ENCODE peak calls at places on chromosomes 11 and 22, in seven cellular contexts. C, S, P, N, Z, A and M are unnamed samples.

GRCh38 chr11:1131033-1131911 is 26.5 kb upstream of the MUC5AC start:
- DNase-seq in N (no peak), C (peak), P (no peak), A (no peak), S (no peak), Z (no peak), M (no peak)

GRCh38 chr11:65615950-65616574 is 486 bp downstream of the PCNX3 start:
- DNase-seq in N (no peak), A (no peak), P (no peak), S (no peak), Z (no peak), C (peak), M (peak)

GRCh38 chr11:1297011-1297575 is 12.3 kb downstream of the TOLLIP start:
- DNase-seq in Z (peak), P (no peak), A (no peak), N (no peak), S (no peak), C (no peak), M (no peak)

GRCh38 chr11:77153276-77154185 is 25.5 kb downstream of the MYO7A start:
- DNase-seq in A (no peak), C (no peak), P (no peak), S (no peak), N (no peak), Z (no peak), M (no peak)

GRCh38 chr22:38751422-38752346 is 4.1 kb downstream of the SUN2 start:
- DNase-seq in C (peak), S (no peak), A (no peak), Z (no peak), N (peak), P (peak), M (no peak)

GRCh38 chr11:107282195-107282594 is 175.4 kb downstream of the CWF19L2 start:
- DNase-seq in P (no peak), S (no peak), A (no peak), C (no peak), N (no peak), Z (no peak), M (no peak)

GRCh38 chr11:2996976-2997375 is 4.8 kb upstream of the NAP1L4 start:
- DNase-seq in Z (no peak), A (no peak), N (no peak), P (no peak), S (no peak), C (no peak), M (no peak)

GRCh38 chr11:65209711-65210360 is 28.1 kb downstream of the CAPN1 start:
- DNase-seq in P (no peak), A (no peak), C (no peak), N (no peak), S (no peak), Z (no peak), M (no peak)

GRCh38 chr11:111331711-111332479 is 33.5 kb downstream of the POU2AF3 start:
- DNase-seq in C (no peak), A (peak), Z (no peak), S (peak), N (no peak), P (no peak), M (no peak)

GRCh38 chr11:15901790-15902189 is 454.6 kb downstream of the SOX6 start:
- DNase-seq in A (no peak), Z (no peak), S (no peak), C (no peak), P (no peak), N (no peak), M (peak)

GRCh38 chr11:102268083-102268984 is 49.0 kb upstream of the BIRC3 start:
- DNase-seq in A (peak), P (peak), S (no peak), Z (no peak), N (peak), C (peak), M (peak)

GRCh38 chr11:69274531-69275016 is 19.4 kb upstream of the MYEOV start:
- DNase-seq in S (no peak), C (no peak), N (no peak), Z (no peak), P (no peak), A (no peak), M (peak)

GRCh38 chr11:47391077-47391583 is 12.8 kb upstream of the SPI1 start:
- DNase-seq in N (no peak), A (no peak), C (no peak), P (peak), Z (no peak), S (no peak), M (no peak)

GRCh38 chr11:96037267-96037990 is 113.5 kb upstream of the MTMR2 start:
- DNase-seq in N (no peak), A (peak), S (peak), P (no peak), Z (no peak), C (no peak), M (no peak)